ENCODE peak calls at places on chromosomes 2 and 18, in four cellular contexts. Q is H1, V is tibial nerve, R is fibroblast of lung. P is an unnamed sample.

GRCh38 chr2:43088148-43089073 is 138.0 kb downstream of the ZFP36L2 start:
- DNase-seq in V (no peak), R (peak), Q (no peak), P (no peak)

GRCh38 chr2:228771719-228772254 is 499.3 kb downstream of the PID1 start:
- DNase-seq in V (no peak), Q (no peak), R (peak), P (no peak)

GRCh38 chr2:74715880-74716279 is 61.8 kb downstream of the SEMA4F start:
- DNase-seq in Q (no peak), V (no peak), R (no peak), P (no peak)

GRCh38 chr18:68735498-68736343 is 20.8 kb upstream of the TMX3 start:
- DNase-seq in R (peak), Q (no peak), V (no peak), P (no peak)

GRCh38 chr2:183035954-183036669 is 2.1 kb downstream of the NCKAP1 start:
- DNase-seq in R (no peak), Q (no peak), V (no peak), P (no peak)

GRCh38 chr2:240632291-240632670 is 7.0 kb downstream of the GPR35 start:
- DNase-seq in R (no peak), Q (no peak), V (no peak), P (no peak)

GRCh38 chr2:6770006-6770405 is 95.7 kb downstream of the CMPK2 start:
- DNase-seq in V (no peak), R (no peak), Q (no peak), P (no peak)

GRCh38 chr2:112958428-112959108 is 19.2 kb upstream of the IL36G start:
- DNase-seq in R (peak), Q (peak), V (no peak), P (no peak)

GRCh38 chr2:8790739-8791162 is 46.7 kb downstream of the KIDINS220 start:
- DNase-seq in V (no peak), R (no peak), Q (no peak), P (no peak)

GRCh38 chr2:108855194-108855593 is 68.6 kb downstream of the CCDC138 start:
- DNase-seq in Q (no peak), V (no peak), R (peak), P (no peak)

GRCh38 chr2:27376866-27377617 is 3.5 kb downstream of the ZNF513 start:
- DNase-seq in V (no peak), R (no peak), Q (no peak), P (no peak)

GRCh38 chr2:186913870-186914269 is 64.9 kb upstream of the ZSWIM2 start:
- DNase-seq in Q (no peak), R (no peak), V (no peak), P (no peak)

GRCh38 chr18:27483266-27483665 is 298.2 kb upstream of the CHST9 start:
- DNase-seq in R (no peak), V (no peak), Q (no peak), P (no peak)

GRCh38 chr2:9739508-9739907 is 103.8 kb upstream of the TAF1B start:
- DNase-seq in V (no peak), R (no peak), Q (no peak), P (no peak)

GRCh38 chr2:27628767-27629709 is at the start of the genes CCDC121 and GPN1:
- DNase-seq in Q (peak), V (peak), R (peak), P (peak)

GRCh38 chr2:135984199-135985017 is 1.0 kb downstream of the DARS1 start:
- DNase-seq in V (no peak), Q (no peak), R (no peak), P (no peak)

GRCh38 chr2:43184339-43184895 is 42.0 kb downstream of the ZFP36L2 start:
- DNase-seq in Q (no peak), R (peak), V (no peak), P (no peak)

GRCh38 chr2:174334278-174334715 is 457 bp upstream of the SP9 start:
- DNase-seq in V (no peak), Q (peak), R (no peak), P (peak)

GRCh38 chr18:62737474-62737873 is 22.1 kb downstream of the PHLPP1 start:
- DNase-seq in Q (no peak), V (no peak), R (no peak), P (no peak)

GRCh38 chr2:182818541-182819308 is 47.7 kb downstream of the FRZB start:
- DNase-seq in V (no peak), R (no peak), Q (no peak), P (no peak)

GRCh38 chr2:3268705-3269029 is 109.0 kb downstream of the EIPR1 start:
- DNase-seq in Q (no peak), R (no peak), V (no peak), P (no peak)

GRCh38 chr2:17912266-17912691 is 33.8 kb downstream of the KCNS3 start:
- DNase-seq in V (no peak), R (no peak), Q (no peak), P (no peak)

GRCh38 chr2:17918789-17919188 is 40.3 kb downstream of the KCNS3 start:
- DNase-seq in R (no peak), V (no peak), Q (no peak), P (no peak)

GRCh38 chr2:17915099-17915498 is 36.6 kb downstream of the KCNS3 start:
- DNase-seq in R (no peak), Q (no peak), V (no peak), P (no peak)

GRCh38 chr2:17916584-17916983 is 38.1 kb downstream of the KCNS3 start:
- DNase-seq in V (no peak), R (no peak), Q (no peak), P (no peak)

GRCh38 chr2:17915811-17916523 is 37.5 kb downstream of the KCNS3 start:
- DNase-seq in Q (no peak), R (no peak), V (no peak), P (no peak)
- H3K27ac ChIP-seq in Q (no peak), R (no peak), V (no peak), P (no peak)

GRCh38 chr2:171841996-171842395 is 52.0 kb downstream of the SLC25A12 start:
- DNase-seq in Q (no peak), R (no peak), V (no peak), P (no peak)

GRCh38 chr2:171836151-171836910 is 57.7 kb downstream of the SLC25A12 start:
- DNase-seq in Q (no peak), R (peak), V (no peak), P (no peak)

GRCh38 chr2:171832489-171832888 is 61.6 kb downstream of the SLC25A12 start:
- DNase-seq in R (no peak), Q (no peak), V (no peak), P (no peak)

GRCh38 chr2:171834286-171834685 is 59.8 kb downstream of the SLC25A12 start:
- DNase-seq in R (no peak), V (no peak), Q (no peak), P (no peak)

GRCh38 chr2:171837736-171838135 is 56.3 kb downstream of the SLC25A12 start:
- DNase-seq in Q (no peak), V (no peak), R (peak), P (no peak)
- H3K27ac ChIP-seq in Q (no peak), V (no peak), R (no peak), P (no peak)

GRCh38 chr2:19571773-19572172 is 213.3 kb upstream of the OSR1 start:
- DNase-seq in R (no peak), V (no peak), Q (no peak), P (no peak)

GRCh38 chr2:19574788-19575260 is 216.4 kb upstream of the OSR1 start:
- DNase-seq in R (peak), V (peak), Q (no peak), P (no peak)

GRCh38 chr2:19575618-19576017 is 217.2 kb upstream of the OSR1 start:
- DNase-seq in V (no peak), R (peak), Q (no peak), P (no peak)

GRCh38 chr2:19576411-19576810 is 218.0 kb upstream of the OSR1 start:
- DNase-seq in Q (no peak), R (no peak), V (no peak), P (no peak)

DNA sequence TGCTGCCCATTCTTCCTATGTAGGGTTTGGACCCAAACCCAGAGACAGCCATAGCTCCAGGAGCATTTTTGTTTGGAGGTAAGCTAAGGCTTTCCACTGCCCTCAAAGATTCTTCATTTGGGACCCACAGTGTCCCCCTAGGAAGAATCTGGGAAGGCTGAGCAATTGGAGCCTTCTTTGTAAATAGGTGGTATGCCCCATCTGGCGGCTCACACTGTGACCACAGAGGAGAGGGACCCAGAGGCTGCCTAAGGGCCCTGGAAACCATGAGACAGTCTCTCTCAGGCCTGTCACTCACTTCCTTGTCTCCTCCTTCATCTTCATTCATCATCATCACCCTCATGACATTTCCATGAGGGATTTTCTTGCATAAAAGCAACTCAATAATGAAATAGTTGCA is 215.4 kb upstream of the OSR1 start:
- DNase-seq in Q (no peak), R (no peak), V (no peak), P (no peak)
- H3K27ac ChIP-seq in Q (no peak), R (peak), V (no peak), P (no peak)

GRCh38 chr2:65395621-65396347 is 36.6 kb downstream of the SPRED2 start:
- DNase-seq in Q (no peak), R (no peak), V (no peak), P (no peak)

GRCh38 chr2:65392609-65393008 is 39.8 kb downstream of the SPRED2 start:
- DNase-seq in Q (no peak), R (no peak), V (no peak), P (no peak)

GRCh38 chr2:65393743-65394422 is 38.5 kb downstream of the SPRED2 start:
- DNase-seq in Q (no peak), V (no peak), R (no peak), P (no peak)

GRCh38 chr2:65397122-65397521 is 35.3 kb downstream of the SPRED2 start:
- DNase-seq in V (no peak), Q (no peak), R (peak), P (no peak)

GRCh38 chr2:65396348-65397026 is 35.9 kb downstream of the SPRED2 start:
- DNase-seq in R (peak), Q (no peak), V (no peak), P (no peak)
- H3K27ac ChIP-seq in R (peak), Q (no peak), V (no peak), P (no peak)